ENCODE peak calls at places on chromosomes 3 and 15, in four cellular contexts. W, Y, F and X are unnamed samples. For H3K4me1, the result is how much of the 10 kb centered on the place peaks cover.

GRCh38 chr3:181855825-181856224 is 144.1 kb downstream of the SOX2 start:
- DNase-seq in W (no peak), Y (no peak), F (no peak), X (peak)

GRCh38 chr3:128056258-128056657 is 4.0 kb downstream of the SEC61A1 start:
- DNase-seq in W (no peak), Y (no peak), F (no peak), X (no peak)

GRCh38 chr3:61090770-61091169 is 160.5 kb downstream of the FHIT start:
- DNase-seq in W (no peak), Y (no peak), F (no peak), X (no peak)

GRCh38 chr15:89333959-89334509 is 590 bp downstream of the POLG start:
- DNase-seq in W (no peak), Y (no peak), F (no peak), X (no peak)

GRCh38 chr3:191958980-191959671 is 498.2 kb downstream of the PYDC2 start:
- DNase-seq in W (no peak), Y (no peak), F (no peak), X (no peak)

GRCh38 chr3:148600902-148601765 is 96.6 kb upstream of the AGTR1 start:
- DNase-seq in W (peak), Y (no peak), F (no peak), X (no peak)

GRCh38 chr15:39616731-39617455 is 36.0 kb downstream of the THBS1 start:
- DNase-seq in W (peak), Y (no peak), F (no peak), X (no peak)

GRCh38 chr3:177611781-177612389 is 414.6 kb upstream of the TBL1XR1 start:
- DNase-seq in W (no peak), Y (no peak), F (no peak), X (no peak)

GRCh38 chr3:113570158-113570557 is 37.8 kb downstream of the SIDT1 start:
- DNase-seq in W (no peak), Y (no peak), F (no peak), X (no peak)

GRCh38 chr15:98840010-98840409 is 167.6 kb downstream of the PGPEP1L start:
- DNase-seq in W (no peak), Y (no peak), F (no peak), X (no peak)

GRCh38 chr3:120557115-120557514 is 39.0 kb upstream of the NDUFB4 start:
- DNase-seq in W (no peak), Y (no peak), F (no peak), X (no peak)

GRCh38 chr3:54426431-54426830 is 304.1 kb downstream of the CACNA2D3 start:
- DNase-seq in W (no peak), Y (no peak), F (no peak), X (peak)

GRCh38 chr3:138946554-138947302 is at the start of the genes FOXL2 and FOXL2NB:
- DNase-seq in W (no peak), Y (peak), F (peak), X (peak)

GRCh38 chr3:26004205-26004604 is 214.3 kb downstream of the OXSM start:
- DNase-seq in W (no peak), Y (no peak), F (no peak), X (no peak)

GRCh38 chr3:105598047-105598796 is 231.5 kb downstream of the ALCAM start:
- DNase-seq in W (peak), Y (no peak), F (no peak), X (peak)

GRCh38 chr3:139481116-139481515 is 4.8 kb upstream of the RBP2 start:
- DNase-seq in W (no peak), Y (no peak), F (no peak), X (peak)

GRCh38 chr15:99614749-99615288 is 49.0 kb downstream of the MEF2A start:
- DNase-seq in W (no peak), Y (no peak), F (no peak), X (no peak)

GRCh38 chr3:139110072-139110830 is 65.6 kb upstream of the PRR23C start:
- DNase-seq in W (no peak), Y (no peak), F (no peak), X (no peak)

GRCh38 chr15:48636511-48636910 is 9.0 kb downstream of the FBN1 start:
- DNase-seq in W (no peak), Y (no peak), F (no peak), X (peak)

GRCh38 chr3:195075199-195075940 is 195.6 kb downstream of the XXYLT1 start:
- DNase-seq in W (no peak), Y (no peak), F (no peak), X (peak)

GRCh38 chr15:65801229-65801813 is 9.2 kb upstream of the DENND4A start:
- DNase-seq in W (no peak), Y (no peak), F (no peak), X (no peak)

GRCh38 chr3:119524931-119525662 is 26.8 kb downstream of the TIMMDC1 start:
- DNase-seq in W (peak), Y (peak), F (no peak), X (peak)

GRCh38 chr15:40844543-40844981 is 714 bp downstream of the SPINT1 start:
- DNase-seq in W (peak), Y (peak), F (no peak), X (no peak)

GRCh38 chr3:153063337-153063736 is 98.7 kb upstream of the RAP2B start:
- DNase-seq in W (no peak), Y (no peak), F (no peak), X (no peak)

GRCh38 chr15:58498821-58499580 is 67.2 kb downstream of the LIPC start:
- DNase-seq in W (no peak), Y (no peak), F (no peak), X (peak)

GRCh38 chr3:9448643-9449042 is 51.2 kb downstream of the SETD5 start:
- DNase-seq in W (no peak), Y (no peak), F (no peak), X (no peak)

GRCh38 chr3:141049681-141050080 is 1.5 kb upstream of the SPSB4 start:
- DNase-seq in W (no peak), Y (peak), F (no peak), X (no peak)

GRCh38 chr15:75140080-75140879 is 61.4 kb upstream of the C15orf39 start:
- DNase-seq in W (no peak), Y (no peak), F (no peak), X (no peak)

GRCh38 chr3:50687127-50687751 is 12.5 kb downstream of the DOCK3 start:
- DNase-seq in W (no peak), Y (no peak), F (no peak), X (no peak)

GRCh38 chr15:90873998-90874605 is 5.7 kb downstream of the FURIN start:
- DNase-seq in W (peak), Y (no peak), F (no peak), X (no peak)

GRCh38 chr3:193605876-193606275 is 12.9 kb downstream of the OPA1 start:
- DNase-seq in W (peak), Y (peak), F (peak), X (peak)

GRCh38 chr3:10518506-10519150 is 13.2 kb upstream of the ATP2B2 start:
- DNase-seq in W (peak), Y (no peak), F (no peak), X (peak)

GRCh38 chr3:78872195-78872594 is 895.6 kb downstream of the ROBO1 start:
- DNase-seq in W (no peak), Y (no peak), F (peak), X (peak)

GRCh38 chr3:139630532-139630931 is 47.2 kb downstream of the NMNAT3 start:
- DNase-seq in W (no peak), Y (no peak), F (no peak), X (no peak)

GRCh38 chr3:185069023-185069422 is 83.8 kb downstream of the C3orf70 start:
- DNase-seq in W (no peak), Y (no peak), F (no peak), X (no peak)

GRCh38 chr15:93420050-93420452 is 331.0 kb upstream of the RGMA start:
- DNase-seq in W (no peak), Y (no peak), F (no peak), X (no peak)

GRCh38 chr3:73508330-73508954 is 116.3 kb downstream of the PDZRN3 start:
- DNase-seq in W (peak), Y (peak), F (peak), X (peak)

GRCh38 chr3:66153961-66154923 is 66.6 kb upstream of the SLC25A26 start:
- DNase-seq in W (peak), Y (peak), F (no peak), X (peak)

GRCh38 chr3:63877737-63878393 is 14.2 kb downstream of the ATXN7 start:
- DNase-seq in W (no peak), Y (no peak), F (no peak), X (peak)

DNA sequence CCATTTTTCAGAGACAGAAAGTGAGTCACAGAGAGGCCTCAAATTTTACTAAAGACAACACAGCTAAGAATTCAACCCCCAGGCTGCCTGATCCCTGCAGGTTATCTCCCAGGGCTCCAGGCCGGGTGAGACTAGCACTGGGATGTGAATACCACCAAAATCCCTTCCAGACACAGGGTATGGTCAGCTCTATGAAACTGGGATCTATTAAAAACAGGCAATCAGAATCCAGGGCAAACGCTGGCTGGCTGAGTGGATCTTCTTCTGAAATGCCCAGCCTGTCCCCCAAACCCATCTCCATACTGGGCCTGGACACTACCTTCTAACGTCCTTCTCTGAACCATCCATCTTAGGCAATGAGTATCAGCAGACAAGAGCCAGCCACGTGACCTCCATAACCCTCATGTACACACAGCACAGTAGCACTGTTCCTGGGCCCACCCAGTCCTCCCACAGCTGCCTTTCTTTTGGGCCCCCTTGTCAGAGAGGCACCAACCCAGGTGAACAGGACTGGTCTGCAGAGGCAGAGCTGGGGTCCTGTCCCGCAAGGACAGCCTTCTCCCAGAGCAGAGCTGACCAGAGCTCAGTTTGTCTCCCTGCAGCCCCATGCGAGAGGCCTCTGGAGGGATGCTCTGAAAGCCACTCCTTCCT is 1.9 kb downstream of the RAB6B start:
- DNase-seq in W (no peak), Y (no peak), F (no peak), X (no peak)
- H3K9ac ChIP-seq in W (no peak), Y (no peak), F (no peak), X (no peak)

GRCh38 chr15:31155136-31155535 is 53.6 kb upstream of the TRPM1 start:
- DNase-seq in W (no peak), Y (no peak), F (no peak), X (no peak)
- H3K4me1 ChIP-seq in W (under half), Y (under half), F (under half), X (under half)

DNA sequence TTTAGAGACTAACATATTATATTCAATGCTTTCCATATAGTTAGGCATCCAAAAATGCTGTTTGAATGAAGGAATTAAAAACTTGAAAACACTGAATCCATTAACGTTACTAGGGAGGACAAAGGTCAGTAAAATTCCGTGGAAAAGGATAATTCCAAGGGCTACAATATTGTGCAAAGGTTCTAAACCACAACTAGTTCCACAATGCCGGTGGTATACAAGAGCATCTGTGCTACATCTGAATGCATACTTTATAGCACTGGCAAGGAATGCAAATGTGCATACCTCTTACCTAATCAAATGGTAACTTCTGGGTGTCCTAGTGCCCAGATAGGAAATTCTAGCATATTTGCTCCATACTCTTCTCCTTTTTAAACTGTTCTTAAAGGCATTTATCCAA is 2.2 kb downstream of the ICE2 start:
- DNase-seq in W (peak), Y (no peak), F (no peak), X (peak)
- H3K27ac ChIP-seq in W (no peak), Y (no peak), F (no peak), X (peak)

GRCh38 chr3:150786791-150787190 is 23.8 kb upstream of the SIAH2 start:
- DNase-seq in W (peak), Y (no peak), F (no peak), X (peak)

GRCh38 chr3:150784747-150785125 is 21.8 kb upstream of the SIAH2 start:
- DNase-seq in W (peak), Y (no peak), F (no peak), X (no peak)

GRCh38 chr3:150790621-150791020 is 27.7 kb upstream of the SIAH2 start:
- DNase-seq in W (no peak), Y (no peak), F (no peak), X (no peak)

GRCh38 chr3:150783920-150784746 is 21.2 kb upstream of the SIAH2 start:
- DNase-seq in W (peak), Y (no peak), F (no peak), X (peak)

DNA sequence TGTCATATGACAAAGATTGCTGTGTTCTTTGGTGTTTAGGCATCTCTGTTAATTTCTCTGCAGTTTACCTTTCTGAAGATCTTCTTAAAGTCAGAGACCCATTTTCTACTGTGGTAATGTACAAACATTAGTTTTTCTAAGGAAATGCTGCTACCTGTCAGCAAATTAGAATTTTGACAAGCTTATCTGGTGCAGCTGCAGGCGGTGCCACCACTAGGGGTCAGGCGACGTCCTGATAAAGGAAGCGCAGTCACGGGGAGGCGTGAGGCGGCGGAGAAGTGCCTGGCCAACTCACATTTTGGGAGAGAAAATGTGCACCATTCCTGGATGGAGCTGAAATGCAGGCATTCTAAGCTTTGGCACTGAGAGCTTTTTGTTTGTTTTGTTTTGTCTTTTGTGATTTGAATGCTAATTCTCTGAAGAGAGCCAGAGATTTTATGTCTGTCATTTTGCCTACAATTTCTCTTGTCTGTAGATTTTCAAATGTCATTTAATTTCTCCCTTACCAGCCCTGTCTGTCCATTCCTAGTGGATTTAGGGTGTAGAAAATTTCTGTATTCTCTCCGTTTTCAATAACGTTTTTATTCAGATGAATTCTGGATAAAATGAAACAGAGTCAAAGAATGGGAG is 24.9 kb upstream of the SIAH2 start:
- DNase-seq in W (peak), Y (peak), F (peak), X (peak)
- H3K9ac ChIP-seq in W (no peak), Y (no peak), F (no peak), X (no peak)

GRCh38 chr3:14410501-14411165 is 8.2 kb downstream of the SLC6A6 start:
- DNase-seq in W (peak), Y (no peak), F (no peak), X (peak)

GRCh38 chr3:14411166-14411526 is 8.7 kb downstream of the SLC6A6 start:
- DNase-seq in W (no peak), Y (no peak), F (no peak), X (no peak)

GRCh38 chr3:14412831-14413380 is 10.5 kb downstream of the SLC6A6 start:
- DNase-seq in W (no peak), Y (peak), F (no peak), X (no peak)

GRCh38 chr3:14411988-14412387 is 9.6 kb downstream of the SLC6A6 start:
- DNase-seq in W (peak), Y (no peak), F (no peak), X (no peak)

GRCh38 chr3:14410106-14410500 is 7.7 kb downstream of the SLC6A6 start:
- DNase-seq in W (no peak), Y (no peak), F (no peak), X (no peak)
- H3K4me1 ChIP-seq in W (half or more), Y (under half), F (under half), X (under half)

GRCh38 chr3:101049532-101049931 is 56.3 kb upstream of the ABI3BP start:
- DNase-seq in W (no peak), Y (no peak), F (no peak), X (no peak)

GRCh38 chr3:101050061-101050460 is 56.8 kb upstream of the ABI3BP start:
- DNase-seq in W (no peak), Y (no peak), F (no peak), X (no peak)

GRCh38 chr3:101050866-101051265 is 57.6 kb upstream of the ABI3BP start:
- DNase-seq in W (no peak), Y (no peak), F (no peak), X (no peak)
- H3K27ac ChIP-seq in W (no peak), Y (no peak), F (no peak), X (no peak)

DNA sequence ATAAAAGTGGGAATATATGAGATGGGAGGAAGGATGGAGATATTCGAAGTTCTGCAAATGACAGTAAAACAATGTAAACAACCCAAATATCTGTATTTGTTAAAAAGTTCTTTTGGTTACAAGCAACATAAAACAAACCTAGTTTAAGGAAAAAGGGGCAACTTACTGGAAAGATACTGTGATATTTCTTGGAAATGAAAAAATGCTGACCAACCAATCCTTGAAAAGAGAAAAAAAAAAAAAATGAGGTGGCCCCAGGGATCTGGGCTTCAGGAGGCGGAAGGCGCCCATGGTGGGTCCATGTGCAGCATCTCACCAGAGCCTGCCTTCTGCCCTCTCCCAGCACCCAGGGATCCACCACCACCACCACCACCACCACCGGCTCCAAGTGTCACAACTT is 59.1 kb downstream of the VGLL4 start:
- DNase-seq in W (no peak), Y (no peak), F (no peak), X (no peak)
- H3K9ac ChIP-seq in W (no peak), Y (no peak), F (no peak), X (no peak)

DNA sequence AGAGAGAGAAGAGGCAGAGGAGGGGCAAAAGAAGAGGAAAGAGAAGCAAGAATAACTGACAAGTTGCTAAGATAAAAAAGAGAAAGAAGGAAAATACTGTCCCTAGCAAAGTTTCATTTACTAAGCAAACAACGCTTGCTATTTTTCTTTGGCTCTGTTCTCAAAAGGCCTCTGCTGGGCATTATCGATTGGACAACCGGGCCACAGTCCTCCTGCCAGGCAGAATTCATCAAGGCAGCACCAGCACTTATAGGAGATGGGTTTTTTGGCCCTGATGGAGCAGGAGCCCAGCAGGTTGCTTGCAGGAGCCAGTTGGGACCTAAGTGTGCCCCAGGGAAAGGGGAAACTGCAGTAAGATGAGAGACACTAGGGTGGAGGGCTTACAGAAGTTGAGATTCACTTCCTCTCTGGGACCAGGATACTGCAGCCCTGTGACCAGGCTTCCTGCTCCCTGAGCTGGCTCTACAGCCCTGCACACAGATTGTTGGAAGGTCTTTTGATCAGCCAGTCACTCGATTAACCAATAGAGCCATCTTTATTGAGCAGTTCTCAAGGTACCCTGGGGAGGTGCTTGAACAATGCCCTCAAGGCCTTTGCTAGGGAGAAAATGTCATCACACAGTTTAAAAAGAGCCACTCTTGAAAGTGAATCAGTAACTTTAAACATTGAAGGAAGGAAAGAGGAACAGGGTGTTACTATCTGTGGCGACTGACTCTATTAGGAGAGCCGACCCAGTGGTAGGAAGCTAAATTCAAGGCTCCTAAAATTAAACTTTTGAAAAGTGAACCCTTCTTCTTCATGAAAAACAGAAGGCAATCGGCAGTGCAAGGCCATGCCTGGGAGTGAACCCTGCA is 28.8 kb upstream of the GLCE start:
- DNase-seq in W (no peak), Y (no peak), F (no peak), X (no peak)
- H3K4me1 ChIP-seq in W (under half), Y (under half), F (under half), X (under half)